ENCODE peak calls at places on chromosomes 11 and 22, in six cellular contexts. H is IMR-90; X is heart right ventricle; O is CD4-positive, alpha-beta T cell; E is mammary epithelial cell; D is vagina. Q is an unnamed sample.

GRCh38 chr22:19176175-19176630 is 2.3 kb downstream of the SLC25A1 start:
- DNase-seq in O (no peak), D (no peak), H (no peak), E (no peak), X (no peak), Q (no peak)

GRCh38 chr11:11916981-11917399 is 75.2 kb downstream of the USP47 start:
- DNase-seq in D (no peak), E (peak; percentile 67), X (no peak), H (peak; percentile 81), O (no peak), Q (no peak)

GRCh38 chr11:10503217-10503616 is 37.8 kb downstream of the RNF141 start:
- DNase-seq in E (no peak), O (no peak), D (no peak), H (no peak), X (no peak), Q (no peak)

GRCh38 chr11:60367896-60368295 is 10.4 kb upstream of the MS4A7 start:
- DNase-seq in H (no peak), O (no peak), X (no peak), D (no peak), E (no peak), Q (no peak)

GRCh38 chr11:1480555-1481482 is 5.8 kb downstream of the MOB2 start:
- DNase-seq in E (no peak), H (no peak), X (no peak), D (no peak), O (no peak), Q (peak; percentile 90)

GRCh38 chr11:61028135-61028729 is 56.8 kb downstream of the CD6 start:
- DNase-seq in H (no peak), O (peak; percentile 59), X (no peak), D (no peak), E (no peak), Q (no peak)

GRCh38 chr22:44617828-44618227 is 84.2 kb upstream of the PRR5 start:
- DNase-seq in D (no peak), X (no peak), O (no peak), H (no peak), E (no peak), Q (no peak)

GRCh38 chr22:21624880-21625791 is 4.7 kb downstream of the YDJC start:
- DNase-seq in O (no peak), D (no peak), X (no peak), E (no peak), H (no peak), Q (no peak)

GRCh38 chr22:49242480-49242879 is 585.2 kb downstream of the BRD1 start:
- DNase-seq in E (no peak), H (no peak), D (no peak), X (no peak), O (no peak), Q (no peak)

GRCh38 chr22:48464246-48464645 is 1363.4 kb downstream of the BRD1 start:
- DNase-seq in O (no peak), H (no peak), E (no peak), D (no peak), X (no peak), Q (no peak)

GRCh38 chr22:44497218-44497903 is 672 bp downstream of the RTL6 start:
- DNase-seq in D (no peak), E (peak; percentile 3), H (peak; percentile 34), O (no peak), X (peak; percentile 11), Q (no peak)

GRCh38 chr11:75802913-75803820 is 11.8 kb upstream of the UVRAG start:
- DNase-seq in H (peak; percentile 65), O (peak; percentile 64), X (peak; percentile 82), D (no peak), E (peak; percentile 45), Q (peak; percentile 81)

GRCh38 chr11:19811391-19811790 is 98.8 kb downstream of the NAV2 start:
- DNase-seq in D (no peak), E (no peak), X (no peak), O (no peak), H (no peak), Q (no peak)

GRCh38 chr11:83641511-83641910 is 355.3 kb upstream of the CCDC90B start:
- DNase-seq in X (peak; percentile 51), O (no peak), D (peak; percentile 95), E (no peak), H (peak; percentile 6), Q (no peak)

GRCh38 chr11:64834723-64835615 is 9.5 kb downstream of the CDC42BPG start:
- DNase-seq in O (no peak), H (no peak), X (no peak), E (peak; percentile 85), D (no peak), Q (no peak)

GRCh38 chr11:12547953-12548650 is 126.1 kb upstream of the TEAD1 start:
- DNase-seq in D (no peak), H (no peak), E (no peak), X (peak; percentile 54), O (no peak), Q (no peak)

GRCh38 chr11:100808904-100809491 is 121.9 kb downstream of the ARHGAP42 start:
- DNase-seq in E (peak; percentile 37), D (no peak), H (peak; percentile 76), X (no peak), O (no peak), Q (no peak)

GRCh38 chr11:37946155-37946766 is 1348.2 kb upstream of the RAG2 start:
- DNase-seq in D (no peak), O (no peak), H (peak; percentile 27), E (peak; percentile 43), X (no peak), Q (no peak)

GRCh38 chr11:110947100-110947499 is 234.9 kb upstream of the ARHGAP20 start:
- DNase-seq in O (no peak), E (no peak), X (no peak), D (no peak), H (no peak), Q (no peak)

GRCh38 chr11:57982763-57983162 is 40.9 kb upstream of the OR9Q1 start:
- DNase-seq in D (no peak), H (no peak), O (no peak), E (no peak), X (no peak), Q (no peak)

GRCh38 chr11:6389921-6390717 is at the start of gene SMPD1:
- DNase-seq in H (peak; percentile 80), D (peak; percentile 94), E (peak; percentile 95), X (peak; percentile 94), O (peak; percentile 93), Q (peak; percentile 97)

GRCh38 chr11:57426439-57426753 is 525 bp downstream of the SLC43A3 start:
- DNase-seq in D (no peak), H (no peak), X (no peak), O (no peak), E (no peak), Q (no peak)

GRCh38 chr11:35487532-35488078 is 37.8 kb downstream of the PAMR1 start:
- DNase-seq in O (no peak), D (no peak), H (peak; percentile 82), X (peak; percentile 15), E (no peak), Q (no peak)

GRCh38 chr22:37340331-37341262 is 58.3 kb downstream of the CYTH4 start:
- DNase-seq in O (no peak), H (no peak), X (no peak), D (no peak), E (no peak), Q (no peak)

GRCh38 chr22:35913925-35914324 is 114.7 kb downstream of the RBFOX2 start:
- DNase-seq in E (no peak), X (no peak), H (no peak), D (no peak), O (no peak), Q (no peak)

GRCh38 chr22:47539374-47539773 is 776.9 kb downstream of the TBC1D22A start:
- DNase-seq in D (no peak), X (no peak), O (no peak), E (no peak), H (no peak), Q (no peak)

GRCh38 chr11:111555255-111555654 is 14.7 kb downstream of the LAYN start:
- DNase-seq in X (no peak), E (peak; percentile 95), O (no peak), D (no peak), H (peak; percentile 79), Q (no peak)

GRCh38 chr11:28110839-28111235 is 2.6 kb downstream of the METTL15 start:
- DNase-seq in X (no peak), O (no peak), E (no peak), D (no peak), H (no peak), Q (no peak)

GRCh38 chr22:41893591-41894375 is 21.1 kb downstream of the SHISA8 start:
- DNase-seq in E (no peak), X (no peak), D (no peak), H (no peak), O (no peak), Q (no peak)

DNA sequence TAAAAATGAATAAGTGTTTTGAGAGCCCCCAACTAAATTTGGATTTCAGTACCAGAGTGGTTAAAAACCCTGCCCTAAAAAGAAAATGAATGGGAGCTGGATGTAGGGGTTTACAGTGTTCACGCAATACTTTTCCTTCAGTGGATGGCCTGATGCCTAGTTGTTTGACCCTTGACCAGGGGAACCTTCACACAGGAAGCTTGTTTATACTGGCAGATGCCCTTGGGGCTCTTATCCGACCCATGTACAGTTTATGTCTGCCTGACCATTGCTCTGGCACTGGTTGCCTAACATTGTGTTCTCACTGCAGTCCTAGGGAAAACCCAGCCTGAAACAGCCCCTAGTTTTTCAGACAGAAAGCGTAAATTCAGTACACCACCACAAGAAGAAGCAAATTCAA is 35.0 kb downstream of the SLC22A9 start:
- DNase-seq in X (no peak), H (no peak), D (no peak), O (no peak), E (no peak), Q (no peak)
- H3K27ac ChIP-seq in X (no peak overlapping the region), H (no peak overlapping the region), D (no peak overlapping the region), O (no peak overlapping the region), E (no peak overlapping the region), Q (no peak overlapping the region)

DNA sequence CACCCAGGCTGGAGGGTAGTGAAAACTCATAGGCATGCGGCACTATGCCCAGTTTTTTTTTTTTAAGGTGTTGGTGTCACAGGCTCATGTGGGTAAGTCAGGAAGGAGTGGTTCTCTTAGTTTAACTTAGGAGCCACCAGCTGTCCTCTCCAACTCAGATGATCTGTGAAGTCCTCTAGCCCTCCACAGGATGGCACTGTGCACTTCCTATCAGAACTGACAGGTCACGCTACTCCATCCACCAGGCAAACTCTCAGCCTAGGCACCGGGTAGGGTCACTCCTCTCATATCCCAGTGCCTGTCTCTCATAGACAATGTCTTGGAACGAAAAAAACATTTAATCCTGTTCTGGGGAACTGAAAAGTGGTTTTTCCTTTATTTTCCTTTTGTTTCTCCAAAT is 16.5 kb downstream of the NAP1L4 start:
- DNase-seq in E (no peak), O (peak; percentile 48), H (peak; percentile 37), D (no peak), X (peak; percentile 20), Q (no peak)
- TF ChIP-seq CTCF in E (peak; percentile 49), O (peak; percentile 56), H (peak; percentile 46), D (peak; percentile 14), X (peak; percentile 11), Q (peak; percentile 7)

GRCh38 chr11:70819022-70819421 is 420.7 kb downstream of the CTTN start:
- DNase-seq in E (no peak), D (no peak), X (no peak), H (no peak), O (no peak), Q (no peak)
- H3K9me3 ChIP-seq in E (no peaks in the 10 kb centered on the region), D (no peaks in the 10 kb centered on the region), X (no peaks in the 10 kb centered on the region), H (no peaks in the 10 kb centered on the region), O (no peaks in the 10 kb centered on the region), Q (no peaks in the 10 kb centered on the region)

DNA sequence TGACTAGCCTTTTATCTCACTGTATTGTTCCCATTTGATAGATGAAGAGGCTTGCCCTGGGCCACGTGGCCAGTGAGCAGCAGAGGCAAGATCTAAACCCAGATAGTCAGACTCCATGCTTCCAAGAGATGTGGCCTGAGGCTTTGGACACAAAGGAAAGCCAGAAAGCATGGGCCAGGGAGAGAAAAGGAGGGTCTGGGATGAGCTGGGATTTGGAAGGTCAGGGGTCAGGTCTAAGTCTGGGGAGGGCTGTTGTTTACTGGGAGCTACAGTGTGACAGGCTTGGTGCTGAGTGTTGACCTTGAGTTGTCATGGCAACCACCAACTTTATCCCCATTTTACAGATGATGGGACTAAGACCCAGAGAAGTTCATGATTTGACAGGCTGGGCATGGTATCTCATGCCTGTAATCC is 2.1 kb downstream of the SLC35E4 start:
- DNase-seq in X (no peak), H (no peak), D (no peak), E (peak; percentile 11), O (no peak), Q (no peak)
- H3K27ac ChIP-seq in X (no peak overlapping the region), H (no peak overlapping the region), D (no peak overlapping the region), E (no peak overlapping the region), O (no peak overlapping the region), Q (no peak overlapping the region)